ENCODE peak calls at places on chromosomes 3 and 15, in five cellular contexts. R is AG10803, T is AG04449, Z is dorsolateral prefrontal cortex, W is A549. G is an unnamed sample.

GRCh38 chr15:43225201-43225949 is 4.6 kb upstream of the EPB42 start:
- DNase-seq in W (peak; percentile 42), T (no peak), R (peak; percentile 66), Z (peak; percentile 23), G (peak; percentile 80)

GRCh38 chr3:196216081-196216564 is at the start of gene SLC51A:
- DNase-seq in W (no peak), T (no peak), R (no peak), Z (no peak), G (no peak)

GRCh38 chr3:59212128-59212764 is 162.4 kb upstream of the CFAP20DC start:
- DNase-seq in R (peak; percentile 60), W (peak; percentile 21), T (peak; percentile 7), Z (no peak), G (peak; percentile 59)

GRCh38 chr3:126370055-126370454 is 12.8 kb upstream of the KLF15 start:
- DNase-seq in R (no peak), T (no peak), Z (no peak), W (no peak), G (no peak)

GRCh38 chr15:60840306-60840702 is 361.4 kb upstream of the ICE2 start:
- DNase-seq in R (peak; percentile 37), W (no peak), T (no peak), Z (no peak), G (no peak)

GRCh38 chr3:38853021-38853420 is 37.0 kb upstream of the SCN10A start:
- DNase-seq in Z (no peak), W (no peak), T (no peak), R (no peak), G (no peak)

GRCh38 chr3:27353221-27353620 is 16.0 kb downstream of the NEK10 start:
- DNase-seq in W (no peak), R (peak; percentile 79), T (peak; percentile 31), Z (no peak), G (no peak)

GRCh38 chr3:129768728-129769127 is 124.8 kb downstream of the TMCC1 start:
- DNase-seq in T (no peak), Z (no peak), W (no peak), R (no peak), G (no peak)

GRCh38 chr15:50250789-50251394 is 14.6 kb downstream of the HDC start:
- DNase-seq in R (no peak), T (no peak), Z (no peak), W (no peak), G (no peak)

GRCh38 chr3:153277029-153277428 is 115.0 kb downstream of the RAP2B start:
- DNase-seq in W (no peak), T (no peak), R (peak; percentile 48), Z (no peak), G (no peak)

GRCh38 chr3:120852412-120852811 is 55.6 kb upstream of the STXBP5L start:
- DNase-seq in W (no peak), R (no peak), Z (no peak), T (no peak), G (no peak)

GRCh38 chr15:76752549-76752948 is 152.6 kb downstream of the SCAPER start:
- DNase-seq in W (no peak), T (no peak), R (no peak), Z (no peak), G (no peak)

GRCh38 chr15:40697916-40698315 is 2.9 kb downstream of the RAD51 start:
- DNase-seq in W (no peak), R (no peak), T (no peak), Z (no peak), G (no peak)

GRCh38 chr3:45026957-45027356 is 854 bp downstream of the CLEC3B start:
- DNase-seq in Z (no peak), R (peak; percentile 85), W (no peak), T (no peak), G (no peak)

GRCh38 chr3:95508124-95508523 is 1306.3 kb upstream of the EPHA6 start:
- DNase-seq in W (no peak), R (no peak), T (no peak), Z (no peak), G (no peak)

GRCh38 chr3:69791919-69792399 is 52.7 kb downstream of the MITF start:
- DNase-seq in T (no peak), Z (no peak), W (no peak), R (peak; percentile 37), G (no peak)

GRCh38 chr3:52892625-52893311 is 4.6 kb downstream of the STIMATE start:
- DNase-seq in R (peak; percentile 69), Z (no peak), T (no peak), W (no peak), G (peak; percentile 57)

GRCh38 chr3:116394365-116394764 is 50.9 kb downstream of the LSAMP start:
- DNase-seq in W (no peak), R (no peak), T (no peak), Z (no peak), G (no peak)

GRCh38 chr3:71771884-71772283 is 13.1 kb downstream of the PROK2 start:
- DNase-seq in T (no peak), W (no peak), Z (no peak), R (no peak), G (no peak)

GRCh38 chr3:157631468-157631867 is 128.3 kb upstream of the VEPH1 start:
- DNase-seq in R (peak; percentile 10), T (no peak), Z (no peak), W (no peak), G (no peak)

GRCh38 chr3:41900265-41900664 is 61.6 kb downstream of the ULK4 start:
- DNase-seq in Z (no peak), T (no peak), R (peak; percentile 25), W (no peak), G (no peak)

GRCh38 chr3:102225407-102226132 is 209.2 kb upstream of the ZPLD1 start:
- DNase-seq in R (peak; percentile 79), W (peak; percentile 33), Z (no peak), T (peak; percentile 57), G (peak; percentile 64)

GRCh38 chr3:30263238-30263920 is 343.0 kb upstream of the TGFBR2 start:
- DNase-seq in T (no peak), R (no peak), Z (no peak), W (no peak), G (no peak)

GRCh38 chr3:143979813-143980212 is 8.2 kb downstream of the DIPK2A start:
- DNase-seq in T (no peak), Z (no peak), W (no peak), R (peak; percentile 57), G (no peak)

GRCh38 chr3:160040181-160040580 is 51.5 kb downstream of the IL12A start:
- DNase-seq in T (no peak), Z (peak; percentile 9), R (no peak), W (no peak), G (no peak)

GRCh38 chr3:120615863-120616599 is 19.9 kb downstream of the NDUFB4 start:
- DNase-seq in T (peak; percentile 24), Z (no peak), W (no peak), R (peak; percentile 91), G (no peak)

GRCh38 chr3:21889166-21889565 is 138.2 kb upstream of the ZNF385D start:
- DNase-seq in Z (no peak), W (no peak), R (no peak), T (no peak), G (no peak)

GRCh38 chr15:70483513-70483912 is 279.8 kb downstream of the UACA start:
- DNase-seq in R (no peak), T (no peak), W (no peak), Z (no peak), G (no peak)

GRCh38 chr15:64746921-64747320 is 28.5 kb downstream of the RBPMS2 start:
- DNase-seq in Z (no peak), W (no peak), T (no peak), R (no peak), G (no peak)
- TF ChIP-seq CTCF in Z (no peak), W (no peak), T (no peak), R (no peak), G (no peak)

GRCh38 chr3:9302425-9303181 is 53.2 kb upstream of the SRGAP3 start:
- DNase-seq in Z (peak; percentile 91), T (no peak), R (peak; percentile 70), W (peak; percentile 72), G (peak; percentile 71)
- H3K4me3 ChIP-seq in Z (peak overlapping the region; percentile 59), T (peak overlapping the region; percentile 38), R (peak overlapping the region; percentile 31), W (no peak overlapping the region), G (no peak overlapping the region)

DNA sequence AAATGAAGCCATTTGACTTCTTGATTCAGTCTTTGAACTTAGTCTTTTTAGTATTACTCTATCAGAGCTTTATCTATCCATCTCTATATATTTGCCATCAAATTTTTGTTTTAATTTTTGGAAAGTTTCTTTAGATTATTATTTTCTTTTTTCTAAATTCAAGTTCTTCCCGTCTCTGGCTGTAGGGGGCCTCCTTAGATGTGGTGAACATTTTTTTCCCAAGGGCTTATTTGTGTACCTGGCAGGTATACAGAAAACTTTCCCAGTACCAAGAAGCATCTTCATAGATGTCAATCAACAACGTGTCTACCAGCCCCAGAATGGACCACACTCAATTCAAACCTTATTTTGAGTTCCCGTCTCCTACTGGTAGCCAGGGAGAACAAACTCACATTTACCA is 486.8 kb upstream of the CNTN4 start:
- DNase-seq in T (no peak), Z (no peak), W (no peak), R (no peak), G (no peak)
- TF ChIP-seq CTCF in T (no peak), Z (no peak), W (no peak), R (no peak), G (no peak)

GRCh38 chr3:57706462-57706861 is 13.6 kb upstream of the DENND6A start:
- DNase-seq in Z (no peak), T (peak; percentile 33), R (peak; percentile 64), W (no peak), G (no peak)
- H3K4me3 ChIP-seq in Z (no peak overlapping the region), T (no peak overlapping the region), R (no peak overlapping the region), W (no peak overlapping the region), G (no peak overlapping the region)

DNA sequence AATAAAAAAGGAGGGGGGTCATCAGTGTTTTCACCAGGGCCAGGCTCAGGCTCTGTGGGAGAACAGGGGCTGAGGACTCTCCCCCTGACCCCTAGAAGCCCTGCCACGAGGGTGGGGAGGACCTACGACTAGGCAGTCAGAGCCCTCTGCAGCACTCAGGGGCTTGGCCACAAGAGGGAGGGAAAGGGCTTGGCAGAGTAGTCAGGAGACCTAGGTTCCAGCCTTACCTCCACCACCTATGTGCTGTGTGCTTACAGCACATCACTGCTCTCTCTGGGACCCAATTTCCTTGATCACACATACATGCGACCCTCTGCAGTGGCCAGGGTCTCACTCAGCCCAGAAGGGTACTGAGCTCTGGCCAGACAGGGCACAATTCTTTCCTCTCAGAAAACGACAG is 16.3 kb upstream of the SKIC8 start:
- DNase-seq in T (no peak), Z (no peak), R (no peak), W (no peak), G (no peak)
- TF ChIP-seq CTCF in T (peak; percentile 55), Z (peak; percentile 15), R (peak; percentile 39), W (no peak), G (no peak)

GRCh38 chr3:171456765-171457164 is 3.4 kb downstream of the TNIK start:
- DNase-seq in Z (no peak), T (no peak), R (no peak), W (no peak), G (no peak)
- H3K4me3 ChIP-seq in Z (peak overlapping the region; percentile 87), T (no peak overlapping the region), R (no peak overlapping the region), W (no peak overlapping the region), G (no peak overlapping the region)

G was measured in MM.1S.